ENCODE peak calls at places on chromosomes 1 and 21, in seven cellular contexts. Z is nephron progenitor cell, J is stomach, K is breast epithelium, M is GM20000, S is cardiac fibroblast, I is transverse colon. U is an unnamed sample.

GRCh38 chr1:21139601-21140000 is 37.1 kb downstream of the EIF4G3 start:
- DNase-seq in Z (no peak), J (no peak), K (no peak), M (no peak), S (peak; percentile 43), I (no peak), U (no peak)

GRCh38 chr1:93607814-93608187 is 73.8 kb downstream of the BCAR3 start:
- DNase-seq in Z (no peak), J (no peak), K (no peak), M (peak; percentile 76), S (no peak), I (no peak), U (no peak)

GRCh38 chr1:52057245-52057644 is 1.1 kb downstream of the BTF3L4 start:
- DNase-seq in Z (no peak), J (no peak), K (no peak), M (no peak), S (no peak), I (no peak), U (no peak)

GRCh38 chr1:39525366-39526165 is 34.1 kb downstream of the BMP8A start:
- DNase-seq in Z (no peak), J (peak; percentile 40), K (no peak), M (peak; percentile 69), S (no peak), I (peak; percentile 68), U (no peak)

GRCh38 chr1:218755128-218755527 is 410.0 kb downstream of the TGFB2 start:
- DNase-seq in Z (no peak), J (no peak), K (no peak), M (no peak), S (no peak), I (no peak), U (no peak)

GRCh38 chr1:116376734-116377096 is 3.7 kb downstream of the ATP1A1 start:
- DNase-seq in Z (no peak), J (no peak), K (no peak), M (no peak), S (peak; percentile 65), I (no peak), U (no peak)

GRCh38 chr1:67843335-67843734 is 10.1 kb upstream of the GNG12 start:
- DNase-seq in Z (no peak), J (no peak), K (no peak), M (no peak), S (no peak), I (no peak), U (no peak)

GRCh38 chr1:43994794-43995790 is 3.7 kb downstream of the CCDC24 start:
- DNase-seq in Z (no peak), J (no peak), K (no peak), M (peak; percentile 63), S (peak; percentile 39), I (peak; percentile 37), U (no peak)

GRCh38 chr1:61056674-61057439 is 25.5 kb upstream of the NFIA start:
- DNase-seq in Z (peak; percentile 51), J (peak; percentile 74), K (no peak), M (no peak), S (peak; percentile 72), I (peak; percentile 74), U (no peak)

GRCh38 chr1:86155807-86156561 is 588 bp downstream of the COL24A1 start:
- DNase-seq in Z (peak; percentile 49), J (no peak), K (no peak), M (peak; percentile 32), S (peak; percentile 66), I (peak; percentile 18), U (peak; percentile 10)

GRCh38 chr1:63794927-63795326 is 21.1 kb downstream of the ROR1 start:
- DNase-seq in Z (no peak), J (no peak), K (no peak), M (no peak), S (peak; percentile 34), I (no peak), U (no peak)

GRCh38 chr1:111199881-111200801 is at the start of gene DENND2D:
- DNase-seq in Z (no peak), J (peak; percentile 88), K (peak; percentile 79), M (no peak), S (no peak), I (peak; percentile 71), U (no peak)

GRCh38 chr1:226406401-226406881 is 1.5 kb downstream of the PARP1 start:
- DNase-seq in Z (no peak), J (no peak), K (no peak), M (no peak), S (no peak), I (no peak), U (no peak)

GRCh38 chr21:42652527-42653491 is 612 bp upstream of the PDE9A start:
- DNase-seq in Z (peak; percentile 79), J (peak; percentile 75), K (peak; percentile 35), M (peak; percentile 44), S (peak; percentile 61), I (peak; percentile 56), U (peak; percentile 74)

GRCh38 chr1:89754518-89754917 is 66.3 kb upstream of the LRRC8D start:
- DNase-seq in Z (no peak), J (no peak), K (no peak), M (no peak), S (peak; percentile 82), I (no peak), U (no peak)

GRCh38 chr1:162822391-162823200 is 32.1 kb downstream of the HSD17B7 start:
- DNase-seq in Z (peak; percentile 49), J (peak; percentile 35), K (no peak), M (no peak), S (peak; percentile 6), I (peak; percentile 9), U (peak; percentile 11)
- TF ChIP-seq CTCF in Z (no peak), J (no peak), K (no peak), M (no peak), S (peak; percentile 5), I (no peak), U (no peak)

DNA sequence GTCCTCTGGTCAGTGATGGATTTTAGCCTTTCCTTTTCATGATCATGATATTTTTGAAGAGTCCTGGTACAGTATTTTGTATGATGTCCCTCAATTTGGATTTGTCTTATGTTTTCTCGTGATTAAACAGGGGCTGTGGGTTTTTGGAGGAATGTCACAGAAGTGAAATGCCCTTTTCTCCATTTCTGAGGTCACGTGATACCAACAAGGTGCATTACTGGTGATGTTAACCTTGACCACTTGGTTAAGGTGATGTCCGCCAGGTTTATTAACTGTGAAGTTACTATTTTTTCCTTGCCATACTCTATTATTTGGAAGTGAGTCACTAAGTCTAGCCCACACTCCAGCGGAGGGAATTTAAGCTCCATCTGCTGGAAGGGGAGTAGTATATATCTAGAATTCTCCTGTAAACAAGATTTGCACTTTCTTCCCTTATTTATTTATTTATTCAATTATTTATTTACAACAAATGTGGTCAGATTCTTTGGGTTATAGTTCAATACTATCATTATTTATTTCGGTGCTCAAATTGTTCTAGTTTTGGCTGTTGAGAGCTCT is 123.4 kb downstream of the HIVEP3 start:
- DNase-seq in Z (no peak), J (no peak), K (no peak), M (no peak), S (peak; percentile 75), I (no peak), U (no peak)
- TF ChIP-seq CTCF in Z (no peak), J (no peak), K (no peak), M (no peak), S (peak; percentile 55), I (no peak), U (no peak)

GRCh38 chr1:220453371-220453770 is 74.6 kb upstream of the MARK1 start:
- DNase-seq in Z (no peak), J (no peak), K (no peak), M (no peak), S (no peak), I (no peak), U (no peak)

GRCh38 chr1:220450927-220451326 is 77.0 kb upstream of the MARK1 start:
- DNase-seq in Z (no peak), J (no peak), K (no peak), M (no peak), S (no peak), I (no peak), U (no peak)

GRCh38 chr1:220451541-220451940 is 76.4 kb upstream of the MARK1 start:
- DNase-seq in Z (no peak), J (no peak), K (no peak), M (no peak), S (no peak), I (no peak), U (no peak)

GRCh38 chr1:220455559-220455958 is 72.4 kb upstream of the MARK1 start:
- DNase-seq in Z (no peak), J (no peak), K (no peak), M (no peak), S (no peak), I (no peak), U (no peak)

DNA sequence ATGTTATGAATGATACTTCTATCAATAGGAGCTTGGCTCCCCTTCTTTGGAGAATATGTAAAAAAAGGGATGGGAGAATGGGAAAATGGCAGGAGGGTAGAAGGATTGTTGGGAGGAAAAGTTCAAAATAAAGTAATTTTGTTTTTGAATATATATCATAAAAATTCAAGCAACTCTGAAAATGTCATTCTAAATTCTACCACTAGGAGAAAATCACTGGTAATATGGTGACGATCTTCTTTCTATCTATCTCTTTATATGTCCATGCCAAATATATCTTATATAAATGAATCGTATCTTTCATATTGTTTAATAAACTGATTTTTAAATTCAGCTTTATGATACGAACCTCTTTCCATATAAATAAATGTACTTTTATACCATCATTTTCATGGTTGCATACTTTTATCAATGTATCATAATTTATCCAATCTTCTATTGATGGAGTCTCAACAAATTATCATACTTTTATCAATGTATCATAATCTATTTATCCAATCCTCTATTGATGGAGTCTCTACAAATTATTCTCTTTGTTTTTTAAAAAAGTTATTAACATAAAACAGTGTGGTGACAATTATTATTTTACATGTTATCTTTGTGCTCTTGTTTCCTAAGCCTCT is 73.7 kb upstream of the MARK1 start:
- DNase-seq in Z (no peak), J (no peak), K (no peak), M (no peak), S (no peak), I (no peak), U (no peak)
- TF ChIP-seq CTCF in Z (peak; percentile 25), J (no peak), K (no peak), M (no peak), S (no peak), I (no peak), U (peak; percentile 48)

GRCh38 chr1:179953974-179954493 is 576 bp upstream of the CEP350 start:
- DNase-seq in Z (peak; percentile 12), J (no peak), K (no peak), M (peak; percentile 14), S (no peak), I (peak; percentile 38), U (no peak)
- TF ChIP-seq CTCF in Z (no peak), J (no peak), K (peak; percentile 28), M (no peak), S (peak; percentile 28), I (peak; percentile 60), U (peak; percentile 30)

DNA sequence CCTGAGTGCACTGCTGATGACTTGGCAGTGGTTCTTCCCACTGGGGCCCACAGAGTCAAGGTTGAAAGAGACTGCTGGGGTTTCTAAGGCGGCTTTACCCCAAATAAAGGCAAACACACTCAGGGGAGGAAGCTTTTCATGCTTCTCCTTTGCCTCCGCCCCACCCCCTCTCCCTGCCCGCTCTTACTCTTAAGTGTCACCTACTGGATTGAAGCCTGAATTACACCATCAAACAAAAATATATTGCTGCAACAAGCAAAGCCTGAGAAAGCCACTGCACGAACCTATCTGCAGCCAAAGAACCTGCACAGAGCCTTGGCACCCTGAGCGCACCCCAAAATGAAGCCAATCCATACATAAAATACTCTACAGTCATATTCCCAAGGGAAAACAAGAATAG is 63.1 kb downstream of the PTGFR start:
- DNase-seq in Z (no peak), J (no peak), K (no peak), M (peak; percentile 3), S (peak; percentile 5), I (no peak), U (no peak)
- TF ChIP-seq CTCF in Z (no peak), J (no peak), K (no peak), M (no peak), S (peak; percentile 40), I (no peak), U (no peak)

U was measured in progenitor cell of endocrine pancreas.